ENCODE peak calls at places on chromosomes 16 and 17, in seven cellular contexts. X, Z, A, O, L, G and T are unnamed samples.

GRCh38 chr17:43805117-43805516 is 24.9 kb downstream of the CFAP97D1 start:
- DNase-seq in X (no peak), Z (no peak), A (no peak), O (no peak), L (no peak), G (no peak), T (no peak)

GRCh38 chr17:61005358-61005757 is 327.7 kb downstream of the BCAS3 start:
- DNase-seq in L (no peak), A (no peak), O (no peak), X (no peak), G (no peak), Z (no peak), T (no peak)

GRCh38 chr16:20020083-20020482 is 53.6 kb downstream of the GPR139 start:
- DNase-seq in A (peak), G (no peak), L (no peak), O (no peak), Z (no peak), X (no peak), T (no peak)

GRCh38 chr16:88993946-88994600 is 17.1 kb upstream of the CBFA2T3 start:
- DNase-seq in G (no peak), L (no peak), O (no peak), Z (no peak), A (no peak), X (no peak), T (no peak)

GRCh38 chr16:3400779-3401688 is at the start of the genes ZNF174 and ZSCAN32:
- DNase-seq in Z (peak), O (peak), L (peak), A (peak), X (peak), G (peak), T (peak)

GRCh38 chr16:86353185-86353584 is 157.1 kb upstream of the FOXF1 start:
- DNase-seq in G (no peak), X (no peak), A (no peak), O (no peak), Z (peak), L (no peak), T (no peak)

GRCh38 chr16:24036614-24037013 is 200.8 kb downstream of the PRKCB start:
- DNase-seq in Z (peak), O (peak), L (peak), G (peak), A (peak), X (no peak), T (peak)

GRCh38 chr16:72646615-72647014 is 401.3 kb downstream of the ZFHX3 start:
- DNase-seq in A (no peak), L (no peak), Z (no peak), O (no peak), X (no peak), G (no peak), T (no peak)

GRCh38 chr17:80586464-80587228 is 42.0 kb downstream of the RPTOR start:
- DNase-seq in Z (no peak), O (no peak), X (no peak), A (no peak), L (no peak), G (no peak), T (no peak)

GRCh38 chr16:87918866-87919680 is 17.3 kb downstream of the CA5A start:
- DNase-seq in X (peak), Z (no peak), L (no peak), A (no peak), O (no peak), G (no peak), T (no peak)

GRCh38 chr16:89038811-89039735 is 54.6 kb upstream of the ACSF3 start:
- DNase-seq in X (no peak), A (no peak), G (no peak), O (no peak), Z (no peak), L (no peak), T (no peak)

GRCh38 chr17:38861399-38861843 is 7.9 kb upstream of the RPL23 start:
- DNase-seq in L (no peak), G (no peak), X (no peak), A (peak), Z (no peak), O (no peak), T (no peak)

GRCh38 chr16:14958970-14959369 is 15.9 kb upstream of the PDXDC1 start:
- DNase-seq in G (peak), O (no peak), Z (no peak), A (no peak), X (no peak), L (no peak), T (no peak)

GRCh38 chr16:1906052-1906845 is 12.0 kb downstream of the HS3ST6 start:
- DNase-seq in Z (no peak), G (no peak), X (no peak), L (no peak), A (no peak), O (no peak), T (no peak)

GRCh38 chr17:17874478-17874877 is 37.7 kb upstream of the SREBF1 start:
- DNase-seq in G (peak), A (peak), O (no peak), X (no peak), Z (peak), L (peak), T (no peak)

GRCh38 chr17:68871447-68871846 is 83.7 kb downstream of the ABCA8 start:
- DNase-seq in X (no peak), A (no peak), L (no peak), Z (no peak), O (no peak), G (no peak), T (no peak)

GRCh38 chr17:40953876-40954275 is 12.9 kb downstream of the KRT39 start:
- DNase-seq in G (peak), A (no peak), X (no peak), L (peak), O (no peak), Z (no peak), T (no peak)

GRCh38 chr17:8020776-8021564 is 17.9 kb upstream of the ALOX15B start:
- DNase-seq in Z (no peak), X (no peak), G (no peak), L (no peak), A (no peak), O (no peak), T (no peak)

GRCh38 chr16:12089492-12090161 is 113.1 kb downstream of the SNX29 start:
- DNase-seq in A (peak), X (peak), O (no peak), G (peak), L (no peak), Z (no peak), T (no peak)